ENCODE peak calls at places on chromosomes 3 and 15, in four cellular contexts. One of them, this sample, is unnamed.

GRCh38 chr15:51044037-51044712 is 50.5 kb downstream of the TNFAIP8L3 start:
- DNase-seq in GM23248: no peak
- DNase-seq in AG09309: no peak
- DNase-seq in stimulated activated CD4-positive, alpha-beta T cell treated with anti-CD3 and anti-CD28 coated beads, TNF-alpha, amount 100 ng/mL, for 4 hours: no peak
- DNase-seq in this sample: no peak

GRCh38 chr15:55954862-55955605 is 38.4 kb downstream of the NEDD4 start:
- DNase-seq in AG09309: no peak
- DNase-seq in GM23248: no peak
- DNase-seq in stimulated activated CD4-positive, alpha-beta T cell treated with anti-CD3 and anti-CD28 coated beads, TNF-alpha, amount 100 ng/mL, for 4 hours: no peak
- DNase-seq in this sample: no peak

GRCh38 chr3:72299823-72300222 is 514.9 kb upstream of the PROK2 start:
- DNase-seq in stimulated activated CD4-positive, alpha-beta T cell treated with anti-CD3 and anti-CD28 coated beads, TNF-alpha, amount 100 ng/mL, for 4 hours: no peak
- DNase-seq in GM23248: no peak
- DNase-seq in AG09309: no peak
- DNase-seq in this sample: peak

GRCh38 chr3:146117406-146118285 is 43.3 kb downstream of the PLOD2 start:
- DNase-seq in AG09309: peak
- DNase-seq in stimulated activated CD4-positive, alpha-beta T cell treated with anti-CD3 and anti-CD28 coated beads, TNF-alpha, amount 100 ng/mL, for 4 hours: no peak
- DNase-seq in GM23248: peak
- DNase-seq in this sample: no peak

GRCh38 chr3:188578579-188579363 is 424.8 kb downstream of the LPP start:
- DNase-seq in AG09309: peak
- DNase-seq in stimulated activated CD4-positive, alpha-beta T cell treated with anti-CD3 and anti-CD28 coated beads, TNF-alpha, amount 100 ng/mL, for 4 hours: no peak
- DNase-seq in GM23248: peak
- DNase-seq in this sample: no peak

GRCh38 chr3:36893137-36893557 is 51.7 kb downstream of the TRANK1 start:
- DNase-seq in AG09309: peak
- DNase-seq in stimulated activated CD4-positive, alpha-beta T cell treated with anti-CD3 and anti-CD28 coated beads, TNF-alpha, amount 100 ng/mL, for 4 hours: no peak
- DNase-seq in GM23248: peak
- DNase-seq in this sample: peak

GRCh38 chr3:136883967-136884720 is 22.1 kb downstream of the NCK1 start:
- DNase-seq in AG09309: no peak
- DNase-seq in stimulated activated CD4-positive, alpha-beta T cell treated with anti-CD3 and anti-CD28 coated beads, TNF-alpha, amount 100 ng/mL, for 4 hours: no peak
- DNase-seq in GM23248: no peak
- DNase-seq in this sample: no peak

GRCh38 chr3:103991461-103992115 is 1375.1 kb upstream of the ALCAM start:
- DNase-seq in stimulated activated CD4-positive, alpha-beta T cell treated with anti-CD3 and anti-CD28 coated beads, TNF-alpha, amount 100 ng/mL, for 4 hours: no peak
- DNase-seq in GM23248: peak
- DNase-seq in AG09309: no peak
- DNase-seq in this sample: no peak

GRCh38 chr15:44468713-44469385 is 41.4 kb downstream of the CTDSPL2 start:
- DNase-seq in GM23248: peak
- DNase-seq in AG09309: peak
- DNase-seq in stimulated activated CD4-positive, alpha-beta T cell treated with anti-CD3 and anti-CD28 coated beads, TNF-alpha, amount 100 ng/mL, for 4 hours: no peak
- DNase-seq in this sample: peak

GRCh38 chr3:52529376-52530333 is 4.0 kb downstream of the NT5DC2 start:
- DNase-seq in AG09309: no peak
- DNase-seq in stimulated activated CD4-positive, alpha-beta T cell treated with anti-CD3 and anti-CD28 coated beads, TNF-alpha, amount 100 ng/mL, for 4 hours: no peak
- DNase-seq in GM23248: peak
- DNase-seq in this sample: no peak

GRCh38 chr15:88324241-88325065 is 67.9 kb upstream of the NTRK3 start:
- DNase-seq in AG09309: peak
- DNase-seq in GM23248: peak
- DNase-seq in stimulated activated CD4-positive, alpha-beta T cell treated with anti-CD3 and anti-CD28 coated beads, TNF-alpha, amount 100 ng/mL, for 4 hours: no peak
- DNase-seq in this sample: no peak

GRCh38 chr3:11820540-11821041 is 26.1 kb downstream of the TAMM41 start:
- DNase-seq in GM23248: peak
- DNase-seq in AG09309: no peak
- DNase-seq in stimulated activated CD4-positive, alpha-beta T cell treated with anti-CD3 and anti-CD28 coated beads, TNF-alpha, amount 100 ng/mL, for 4 hours: no peak
- DNase-seq in this sample: peak

GRCh38 chr3:29708884-29709283 is 428.0 kb downstream of the RBMS3 start:
- DNase-seq in AG09309: no peak
- DNase-seq in GM23248: no peak
- DNase-seq in stimulated activated CD4-positive, alpha-beta T cell treated with anti-CD3 and anti-CD28 coated beads, TNF-alpha, amount 100 ng/mL, for 4 hours: no peak
- DNase-seq in this sample: no peak

GRCh38 chr3:177607596-177607995 is 410.3 kb upstream of the TBL1XR1 start:
- DNase-seq in GM23248: no peak
- DNase-seq in AG09309: no peak
- DNase-seq in stimulated activated CD4-positive, alpha-beta T cell treated with anti-CD3 and anti-CD28 coated beads, TNF-alpha, amount 100 ng/mL, for 4 hours: no peak
- DNase-seq in this sample: no peak

GRCh38 chr15:85583404-85584390 is 203.3 kb downstream of the AKAP13 start:
- DNase-seq in GM23248: no peak
- DNase-seq in AG09309: no peak
- DNase-seq in stimulated activated CD4-positive, alpha-beta T cell treated with anti-CD3 and anti-CD28 coated beads, TNF-alpha, amount 100 ng/mL, for 4 hours: no peak
- DNase-seq in this sample: peak

GRCh38 chr3:41598804-41599481 is 363.0 kb downstream of the ULK4 start:
- DNase-seq in stimulated activated CD4-positive, alpha-beta T cell treated with anti-CD3 and anti-CD28 coated beads, TNF-alpha, amount 100 ng/mL, for 4 hours: no peak
- DNase-seq in AG09309: no peak
- DNase-seq in GM23248: peak
- DNase-seq in this sample: no peak

GRCh38 chr3:196111939-196112386 is 30.1 kb upstream of the TFRC start:
- DNase-seq in GM23248: no peak
- DNase-seq in AG09309: no peak
- DNase-seq in stimulated activated CD4-positive, alpha-beta T cell treated with anti-CD3 and anti-CD28 coated beads, TNF-alpha, amount 100 ng/mL, for 4 hours: no peak
- DNase-seq in this sample: no peak

GRCh38 chr3:112136959-112137693 is 4.1 kb upstream of the GCSAM start:
- DNase-seq in AG09309: peak
- DNase-seq in GM23248: peak
- DNase-seq in stimulated activated CD4-positive, alpha-beta T cell treated with anti-CD3 and anti-CD28 coated beads, TNF-alpha, amount 100 ng/mL, for 4 hours: no peak
- DNase-seq in this sample: peak

GRCh38 chr3:47293822-47294221 is 11.1 kb downstream of the KLHL18 start:
- DNase-seq in AG09309: no peak
- DNase-seq in stimulated activated CD4-positive, alpha-beta T cell treated with anti-CD3 and anti-CD28 coated beads, TNF-alpha, amount 100 ng/mL, for 4 hours: no peak
- DNase-seq in GM23248: no peak
- DNase-seq in this sample: no peak

GRCh38 chr3:111594205-111594604 is 941 bp downstream of the ZBED2 start:
- DNase-seq in GM23248: peak
- DNase-seq in AG09309: peak
- DNase-seq in stimulated activated CD4-positive, alpha-beta T cell treated with anti-CD3 and anti-CD28 coated beads, TNF-alpha, amount 100 ng/mL, for 4 hours: no peak
- DNase-seq in this sample: peak

GRCh38 chr3:40780341-40780800 is 255.6 kb downstream of the ZNF621 start:
- DNase-seq in stimulated activated CD4-positive, alpha-beta T cell treated with anti-CD3 and anti-CD28 coated beads, TNF-alpha, amount 100 ng/mL, for 4 hours: no peak
- DNase-seq in AG09309: no peak
- DNase-seq in GM23248: peak
- DNase-seq in this sample: peak

GRCh38 chr15:66702770-66703539 is 919 bp downstream of the SMAD6 start:
- DNase-seq in AG09309: no peak
- DNase-seq in stimulated activated CD4-positive, alpha-beta T cell treated with anti-CD3 and anti-CD28 coated beads, TNF-alpha, amount 100 ng/mL, for 4 hours: no peak
- DNase-seq in GM23248: peak
- DNase-seq in this sample: no peak